ENCODE peak calls at places on chromosomes 11 and 22, in seven cellular contexts. One of them, this sample, is unnamed. For H3K9me3 and H3K36me3, the result is how much of the 10 kb centered on the place peaks cover.

GRCh38 chr11:95605271-95605940 is 184.2 kb downstream of the FAM76B start:
- DNase-seq in astrocyte: no peak
- DNase-seq in mesenchymal stem cell: no peak
- DNase-seq in SK-N-MC: no peak
- DNase-seq in neuronal stem cell: no peak
- DNase-seq in K562: no peak
- DNase-seq in DND-41: no peak
- DNase-seq in this sample: no peak

GRCh38 chr22:46766611-46767010 is 4.2 kb downstream of the TBC1D22A start:
- DNase-seq in astrocyte: no peak
- DNase-seq in mesenchymal stem cell: no peak
- DNase-seq in SK-N-MC: no peak
- DNase-seq in neuronal stem cell: no peak
- DNase-seq in K562: no peak
- DNase-seq in DND-41: no peak
- DNase-seq in this sample: no peak

GRCh38 chr11:128498846-128499245 is 88.5 kb downstream of the ETS1 start:
- DNase-seq in astrocyte: peak
- DNase-seq in mesenchymal stem cell: peak
- DNase-seq in SK-N-MC: no peak
- DNase-seq in neuronal stem cell: no peak
- DNase-seq in K562: no peak
- DNase-seq in DND-41: no peak
- DNase-seq in this sample: peak

GRCh38 chr11:61417670-61418069 is 12.1 kb downstream of the CPSF7 start:
- DNase-seq in astrocyte: no peak
- DNase-seq in mesenchymal stem cell: peak
- DNase-seq in SK-N-MC: no peak
- DNase-seq in neuronal stem cell: no peak
- DNase-seq in K562: no peak
- DNase-seq in DND-41: no peak
- DNase-seq in this sample: peak

GRCh38 chr22:24727218-24727851 is 47.2 kb downstream of the PIWIL3 start:
- DNase-seq in astrocyte: peak
- DNase-seq in mesenchymal stem cell: peak
- DNase-seq in SK-N-MC: no peak
- DNase-seq in neuronal stem cell: no peak
- DNase-seq in K562: peak
- DNase-seq in DND-41: peak
- DNase-seq in this sample: peak

GRCh38 chr11:72709478-72710238 is 35.4 kb upstream of the PDE2A start:
- DNase-seq in astrocyte: no peak
- DNase-seq in mesenchymal stem cell: no peak
- DNase-seq in SK-N-MC: no peak
- DNase-seq in neuronal stem cell: no peak
- DNase-seq in K562: no peak
- DNase-seq in DND-41: no peak
- DNase-seq in this sample: no peak

GRCh38 chr22:43155789-43156188 is 4.4 kb downstream of the TSPO start:
- DNase-seq in astrocyte: no peak
- DNase-seq in mesenchymal stem cell: no peak
- DNase-seq in SK-N-MC: no peak
- DNase-seq in neuronal stem cell: no peak
- DNase-seq in K562: no peak
- DNase-seq in DND-41: no peak
- DNase-seq in this sample: peak

GRCh38 chr11:65611028-65611757 is 2.8 kb downstream of the MAP3K11 start:
- DNase-seq in astrocyte: no peak
- DNase-seq in mesenchymal stem cell: no peak
- DNase-seq in SK-N-MC: no peak
- DNase-seq in neuronal stem cell: no peak
- DNase-seq in K562: no peak
- DNase-seq in DND-41: no peak
- DNase-seq in this sample: no peak

GRCh38 chr11:45655347-45655756 is 10.1 kb downstream of the CHST1 start:
- DNase-seq in astrocyte: peak
- DNase-seq in mesenchymal stem cell: peak
- DNase-seq in SK-N-MC: no peak
- DNase-seq in neuronal stem cell: peak
- DNase-seq in K562: peak
- DNase-seq in DND-41: peak
- DNase-seq in this sample: peak

GRCh38 chr11:103112364-103112763 is 3.1 kb downstream of the DYNC2H1 start:
- DNase-seq in astrocyte: no peak
- DNase-seq in mesenchymal stem cell: peak
- DNase-seq in SK-N-MC: no peak
- DNase-seq in neuronal stem cell: no peak
- DNase-seq in K562: no peak
- DNase-seq in DND-41: no peak
- DNase-seq in this sample: no peak

GRCh38 chr11:60925685-60926267 is 1.5 kb downstream of the TMEM132A start:
- DNase-seq in astrocyte: peak
- DNase-seq in mesenchymal stem cell: peak
- DNase-seq in SK-N-MC: no peak
- DNase-seq in neuronal stem cell: no peak
- DNase-seq in K562: no peak
- DNase-seq in DND-41: no peak
- DNase-seq in this sample: peak

GRCh38 chr11:65298655-65299179 is 15.9 kb upstream of the CDC42EP2 start:
- DNase-seq in astrocyte: peak
- DNase-seq in mesenchymal stem cell: peak
- DNase-seq in SK-N-MC: no peak
- DNase-seq in neuronal stem cell: no peak
- DNase-seq in K562: no peak
- DNase-seq in DND-41: no peak
- DNase-seq in this sample: peak

GRCh38 chr11:2325719-2326118 is 23.9 kb downstream of the TSPAN32 start:
- DNase-seq in astrocyte: peak
- DNase-seq in mesenchymal stem cell: no peak
- DNase-seq in SK-N-MC: no peak
- DNase-seq in neuronal stem cell: no peak
- DNase-seq in K562: no peak
- DNase-seq in DND-41: no peak
- DNase-seq in this sample: peak

GRCh38 chr11:36264601-36265344 is 24.5 kb downstream of the COMMD9 start:
- DNase-seq in astrocyte: no peak
- DNase-seq in mesenchymal stem cell: no peak
- DNase-seq in SK-N-MC: no peak
- DNase-seq in neuronal stem cell: no peak
- DNase-seq in K562: no peak
- DNase-seq in DND-41: no peak
- DNase-seq in this sample: no peak

GRCh38 chr22:43478621-43479285 is 66.9 kb downstream of the MPPED1 start:
- DNase-seq in astrocyte: no peak
- DNase-seq in mesenchymal stem cell: no peak
- DNase-seq in SK-N-MC: no peak
- DNase-seq in neuronal stem cell: no peak
- DNase-seq in K562: no peak
- DNase-seq in DND-41: no peak
- DNase-seq in this sample: no peak

DNA sequence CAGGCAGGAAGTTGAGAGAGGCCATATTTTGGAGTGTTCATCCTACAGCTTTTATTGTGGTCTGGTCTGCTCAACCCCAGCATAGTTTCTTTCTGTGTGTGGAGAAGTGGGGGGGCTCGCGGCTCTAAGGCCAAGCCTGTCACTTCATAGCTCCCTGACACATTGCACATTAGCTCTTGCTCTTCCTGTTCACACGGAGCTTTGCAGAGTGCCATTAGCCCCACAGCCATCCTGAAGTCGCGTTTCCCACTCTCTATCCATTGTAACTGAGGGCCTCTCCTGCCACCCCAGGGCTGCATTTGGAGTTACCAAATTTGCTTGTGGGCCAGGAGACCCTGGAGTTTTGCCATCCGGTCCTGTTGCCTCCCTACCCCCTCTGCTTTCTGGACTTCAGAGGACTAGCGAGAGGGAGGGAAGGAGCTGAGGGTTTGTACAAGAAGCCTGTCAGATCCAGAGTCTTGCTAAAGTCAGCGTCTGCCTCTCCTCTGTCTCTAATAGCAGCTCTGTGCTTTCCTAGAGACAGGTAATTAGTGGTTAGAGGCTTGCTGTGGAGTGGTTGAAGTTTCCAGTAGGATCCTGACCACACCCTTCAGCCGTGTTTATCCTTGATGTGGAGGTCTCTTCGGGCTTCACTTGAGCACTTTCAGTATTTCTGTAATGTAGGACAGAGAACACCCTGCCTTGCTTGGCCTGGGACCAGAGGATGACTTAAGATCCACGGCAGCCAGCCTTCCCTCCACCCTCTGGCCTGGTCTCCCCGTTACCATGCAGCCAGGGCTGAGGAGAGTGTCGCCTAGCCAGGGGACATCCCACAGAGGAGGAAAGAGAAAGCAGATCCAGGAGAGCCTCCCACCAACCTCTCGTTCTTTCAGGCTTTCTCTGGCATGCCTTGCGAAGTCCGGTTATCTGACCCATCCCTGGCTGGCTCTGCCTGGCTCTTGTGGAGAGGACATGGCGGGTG is 14.1 kb downstream of the DCPS start:
- DNase-seq in astrocyte: peak
- DNase-seq in mesenchymal stem cell: peak
- DNase-seq in SK-N-MC: no peak
- DNase-seq in neuronal stem cell: no peak
- DNase-seq in K562: no peak
- DNase-seq in DND-41: peak
- DNase-seq in this sample: peak
- H3K9ac ChIP-seq in astrocyte: peak
- H3K9ac ChIP-seq in mesenchymal stem cell: peak
- H3K9ac ChIP-seq in SK-N-MC: no peak
- H3K9ac ChIP-seq in neuronal stem cell: no peak
- H3K9ac ChIP-seq in K562: peak
- H3K9ac ChIP-seq in DND-41: peak
- H3K9ac ChIP-seq in this sample: peak

DNA sequence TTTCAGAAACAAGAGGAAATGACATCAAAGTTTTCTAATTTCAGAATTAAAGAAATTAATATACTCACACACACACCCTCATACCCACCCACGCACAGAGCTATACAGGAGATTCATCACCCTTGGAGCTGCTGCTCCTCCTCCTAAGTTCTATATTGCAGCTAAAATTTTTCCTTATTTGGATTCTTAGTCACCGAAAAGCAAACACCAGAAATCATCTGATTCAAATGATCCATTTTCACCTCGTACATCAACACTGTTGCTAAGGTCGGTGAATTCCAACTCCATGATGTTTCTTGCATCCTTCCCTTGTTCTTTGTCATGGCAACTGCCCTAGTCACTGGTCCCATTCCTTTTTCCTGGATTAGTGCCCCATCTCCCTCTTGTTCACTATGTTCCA is 286.2 kb downstream of the GRM5 start:
- DNase-seq in astrocyte: peak
- DNase-seq in mesenchymal stem cell: no peak
- DNase-seq in SK-N-MC: no peak
- DNase-seq in neuronal stem cell: no peak
- DNase-seq in K562: no peak
- DNase-seq in DND-41: no peak
- DNase-seq in this sample: peak
- H3K9me3 ChIP-seq in astrocyte: under half
- H3K9me3 ChIP-seq in mesenchymal stem cell: under half
- H3K9me3 ChIP-seq in SK-N-MC: under half
- H3K9me3 ChIP-seq in neuronal stem cell: under half
- H3K9me3 ChIP-seq in K562: under half
- H3K9me3 ChIP-seq in DND-41: under half
- H3K9me3 ChIP-seq in this sample: under half

DNA sequence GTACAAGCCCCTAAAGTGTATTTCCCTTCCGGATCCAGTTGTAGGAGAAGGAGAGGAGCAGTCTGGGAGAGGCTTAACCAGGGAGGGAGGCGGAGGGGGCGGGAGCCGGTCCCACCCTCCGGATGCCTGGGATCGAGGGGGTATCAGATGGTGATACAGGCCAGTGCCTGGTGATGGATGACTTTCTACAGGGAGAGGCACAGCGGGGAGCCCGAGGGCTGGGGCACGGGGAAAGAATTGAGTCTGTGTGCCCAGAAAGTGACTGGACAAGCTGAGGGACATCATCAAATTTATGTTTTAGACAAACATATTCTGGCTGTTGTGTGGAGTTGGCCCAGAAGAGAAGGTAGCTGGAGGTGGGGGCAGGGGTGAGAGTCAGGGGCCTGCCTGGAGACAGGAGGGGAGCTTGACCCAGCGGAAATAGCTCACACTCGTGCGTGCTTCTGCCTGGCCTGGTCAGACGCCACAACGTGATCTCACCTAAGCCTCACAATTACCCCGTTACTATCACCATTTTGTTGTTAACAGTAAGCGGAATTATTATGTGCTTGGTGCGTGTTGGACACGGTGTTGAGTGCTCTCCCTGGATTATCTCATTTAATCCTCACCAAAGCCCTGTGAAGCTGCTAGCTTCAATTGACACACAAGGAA is 42.4 kb downstream of the AMPD3 start:
- DNase-seq in astrocyte: no peak
- DNase-seq in mesenchymal stem cell: no peak
- DNase-seq in SK-N-MC: no peak
- DNase-seq in neuronal stem cell: no peak
- DNase-seq in K562: no peak
- DNase-seq in DND-41: no peak
- DNase-seq in this sample: no peak
- H3K36me3 ChIP-seq in astrocyte: under half
- H3K36me3 ChIP-seq in mesenchymal stem cell: half or more
- H3K36me3 ChIP-seq in SK-N-MC: under half
- H3K36me3 ChIP-seq in neuronal stem cell: under half
- H3K36me3 ChIP-seq in K562: half or more
- H3K36me3 ChIP-seq in DND-41: half or more
- H3K36me3 ChIP-seq in this sample: half or more

GRCh38 chr11:122816701-122817100 is 21.6 kb upstream of the CRTAM start:
- DNase-seq in astrocyte: no peak
- DNase-seq in mesenchymal stem cell: no peak
- DNase-seq in SK-N-MC: no peak
- DNase-seq in neuronal stem cell: no peak
- DNase-seq in K562: no peak
- DNase-seq in DND-41: no peak
- DNase-seq in this sample: no peak

GRCh38 chr11:122815900-122816299 is 22.4 kb upstream of the CRTAM start:
- DNase-seq in astrocyte: no peak
- DNase-seq in mesenchymal stem cell: no peak
- DNase-seq in SK-N-MC: no peak
- DNase-seq in neuronal stem cell: no peak
- DNase-seq in K562: no peak
- DNase-seq in DND-41: no peak
- DNase-seq in this sample: no peak

GRCh38 chr11:122820158-122820557 is 18.1 kb upstream of the CRTAM start:
- DNase-seq in astrocyte: no peak
- DNase-seq in mesenchymal stem cell: no peak
- DNase-seq in SK-N-MC: no peak
- DNase-seq in neuronal stem cell: no peak
- DNase-seq in K562: no peak
- DNase-seq in DND-41: no peak
- DNase-seq in this sample: no peak

GRCh38 chr11:122814401-122814800 is 23.9 kb upstream of the CRTAM start:
- DNase-seq in astrocyte: no peak
- DNase-seq in mesenchymal stem cell: no peak
- DNase-seq in SK-N-MC: no peak
- DNase-seq in neuronal stem cell: no peak
- DNase-seq in K562: no peak
- DNase-seq in DND-41: no peak
- DNase-seq in this sample: no peak

DNA sequence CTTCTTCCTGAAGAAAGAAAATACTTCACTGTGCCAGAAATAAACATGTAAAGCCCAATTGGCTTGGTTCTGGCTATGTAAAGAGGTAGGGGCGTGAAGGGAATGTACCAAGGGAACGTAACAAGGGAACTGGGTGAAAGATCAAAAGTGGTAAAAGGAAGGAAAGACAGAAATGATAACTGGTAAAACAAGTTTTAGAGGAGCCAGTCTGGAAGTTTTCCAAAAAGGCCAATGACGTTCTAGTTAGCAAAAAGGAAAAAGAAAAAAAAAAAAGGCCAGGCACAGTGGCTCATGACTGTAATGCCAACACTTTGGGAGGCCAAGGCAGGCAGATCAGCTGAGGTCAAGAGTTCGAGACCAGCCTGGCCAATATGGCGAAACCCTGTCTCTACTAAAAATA is 21.2 kb upstream of the CRTAM start:
- DNase-seq in astrocyte: no peak
- DNase-seq in mesenchymal stem cell: no peak
- DNase-seq in SK-N-MC: no peak
- DNase-seq in neuronal stem cell: no peak
- DNase-seq in K562: no peak
- DNase-seq in DND-41: no peak
- DNase-seq in this sample: no peak
- H3K9ac ChIP-seq in astrocyte: no peak
- H3K9ac ChIP-seq in mesenchymal stem cell: peak
- H3K9ac ChIP-seq in SK-N-MC: no peak
- H3K9ac ChIP-seq in neuronal stem cell: no peak
- H3K9ac ChIP-seq in K562: no peak
- H3K9ac ChIP-seq in DND-41: no peak
- H3K9ac ChIP-seq in this sample: no peak